ENCODE peak calls at places on chromosomes 6 and 20, in six cellular contexts. O is IMR-90, T is mesenchymal stem cell, R is H9, Z is trophoblast cell, V is H1. M is an unnamed sample.

GRCh38 chr6:39752835-39753744 is 27.9 kb upstream of the KIF6 start:
- DNase-seq in O (no peak), T (no peak), R (no peak), Z (no peak), V (no peak), M (no peak)

GRCh38 chr6:45504947-45505346 is 127.2 kb upstream of the SUPT3H start:
- DNase-seq in O (peak), T (peak), R (peak), Z (peak), V (peak), M (peak)

GRCh38 chr6:155880905-155881304 is 425.3 kb upstream of the NOX3 start:
- DNase-seq in O (peak), T (peak), R (no peak), Z (peak), V (no peak), M (no peak)

GRCh38 chr6:43147691-43148477 is 23.2 kb upstream of the SRF start:
- DNase-seq in O (no peak), T (no peak), R (no peak), Z (peak), V (no peak), M (no peak)

GRCh38 chr6:74946961-74947360 is 258.9 kb downstream of the COL12A1 start:
- DNase-seq in O (peak), T (peak), R (no peak), Z (no peak), V (no peak), M (no peak)

GRCh38 chr6:41605649-41606048 is 32.6 kb upstream of the MDFI start:
- DNase-seq in O (no peak), T (no peak), R (no peak), Z (no peak), V (no peak), M (no peak)

GRCh38 chr6:44670146-44670545 is 282.6 kb downstream of the CDC5L start:
- DNase-seq in O (no peak), T (no peak), R (no peak), Z (no peak), V (no peak), M (no peak)

GRCh38 chr20:11207749-11208502 is 534.1 kb upstream of the JAG1 start:
- DNase-seq in O (peak), T (peak), R (no peak), Z (peak), V (no peak), M (peak)

GRCh38 chr20:24998631-24999445 is 6.3 kb upstream of the APMAP start:
- DNase-seq in O (peak), T (no peak), R (peak), Z (no peak), V (peak), M (no peak)

GRCh38 chr20:12170406-12170805 is 252.7 kb downstream of the BTBD3 start:
- DNase-seq in O (no peak), T (no peak), R (no peak), Z (no peak), V (no peak), M (no peak)

GRCh38 chr6:125913864-125914351 is 42.7 kb upstream of the HINT3 start:
- DNase-seq in O (peak), T (peak), R (no peak), Z (peak), V (no peak), M (no peak)

GRCh38 chr6:692858-693736 is at the start of gene EXOC2:
- DNase-seq in O (peak), T (peak), R (peak), Z (peak), V (peak), M (peak)

GRCh38 chr6:10383312-10384063 is 31.4 kb downstream of the TFAP2A start:
- DNase-seq in O (no peak), T (no peak), R (peak), Z (peak), V (no peak), M (no peak)

GRCh38 chr20:23988561-23988960 is at the start of gene GGTLC1:
- DNase-seq in O (no peak), T (no peak), R (no peak), Z (no peak), V (no peak), M (no peak)

GRCh38 chr20:56392282-56393132 is at the start of gene CSTF1:
- DNase-seq in O (peak), T (peak), R (peak), Z (peak), V (peak), M (peak)
- H2BK5ac ChIP-seq in O (peak), T (peak), R (peak), Z (peak), V (peak), M (peak)

DNA sequence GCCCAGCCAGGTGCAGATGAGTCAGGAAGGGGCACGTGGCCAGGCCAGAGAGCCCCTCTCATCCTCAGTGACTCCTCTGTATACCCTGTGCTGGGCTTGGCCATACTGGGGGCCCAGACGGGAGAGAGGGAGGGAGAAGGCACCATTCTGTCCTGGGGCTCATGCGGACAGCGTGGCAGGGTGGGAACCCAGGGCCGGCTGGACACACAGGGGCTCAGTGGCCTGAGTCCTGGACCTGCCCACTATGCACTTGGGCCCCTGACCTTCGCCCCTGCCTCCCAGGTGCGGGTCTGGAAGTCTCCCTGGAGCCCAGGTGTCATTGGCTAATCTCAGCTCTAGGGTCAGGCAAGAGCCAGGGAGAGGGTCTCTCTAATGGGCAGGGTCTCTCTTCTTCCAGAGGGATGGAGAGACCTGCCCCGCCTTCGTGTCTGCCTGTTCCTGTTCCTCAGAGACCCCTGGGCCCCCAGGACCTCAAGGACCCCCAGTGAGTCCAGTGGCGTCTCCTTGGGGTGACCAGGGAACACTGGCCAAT is 27.7 kb downstream of the COL20A1 start:
- DNase-seq in O (no peak), T (no peak), R (no peak), Z (no peak), V (no peak), M (no peak)
- H2BK5ac ChIP-seq in O (no peak), T (no peak), R (no peak), Z (no peak), V (no peak), M (no peak)

DNA sequence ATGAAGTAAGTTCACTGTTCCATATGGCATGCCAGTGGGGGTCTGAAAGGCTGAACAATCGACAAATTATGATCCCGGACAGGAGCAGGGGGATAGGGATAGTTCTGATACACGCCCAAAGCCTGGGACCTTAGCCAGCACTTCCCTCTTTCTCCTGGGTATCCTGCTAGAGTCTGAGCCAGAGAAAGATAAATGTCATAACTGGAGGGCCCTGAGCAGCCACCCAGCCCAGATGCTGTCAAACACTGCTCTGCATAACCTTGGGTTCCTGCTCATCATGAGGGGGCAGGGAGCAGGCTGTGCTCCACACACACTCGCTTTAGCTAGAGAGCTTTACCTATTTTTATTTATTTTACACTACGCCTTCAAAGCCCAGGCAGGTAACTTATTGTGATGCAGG is 12.2 kb downstream of the EDEM2 start:
- DNase-seq in O (no peak), T (no peak), R (no peak), Z (no peak), V (no peak), M (no peak)
- H2BK5ac ChIP-seq in O (no peak), T (no peak), R (no peak), Z (no peak), V (peak), M (no peak)

DNA sequence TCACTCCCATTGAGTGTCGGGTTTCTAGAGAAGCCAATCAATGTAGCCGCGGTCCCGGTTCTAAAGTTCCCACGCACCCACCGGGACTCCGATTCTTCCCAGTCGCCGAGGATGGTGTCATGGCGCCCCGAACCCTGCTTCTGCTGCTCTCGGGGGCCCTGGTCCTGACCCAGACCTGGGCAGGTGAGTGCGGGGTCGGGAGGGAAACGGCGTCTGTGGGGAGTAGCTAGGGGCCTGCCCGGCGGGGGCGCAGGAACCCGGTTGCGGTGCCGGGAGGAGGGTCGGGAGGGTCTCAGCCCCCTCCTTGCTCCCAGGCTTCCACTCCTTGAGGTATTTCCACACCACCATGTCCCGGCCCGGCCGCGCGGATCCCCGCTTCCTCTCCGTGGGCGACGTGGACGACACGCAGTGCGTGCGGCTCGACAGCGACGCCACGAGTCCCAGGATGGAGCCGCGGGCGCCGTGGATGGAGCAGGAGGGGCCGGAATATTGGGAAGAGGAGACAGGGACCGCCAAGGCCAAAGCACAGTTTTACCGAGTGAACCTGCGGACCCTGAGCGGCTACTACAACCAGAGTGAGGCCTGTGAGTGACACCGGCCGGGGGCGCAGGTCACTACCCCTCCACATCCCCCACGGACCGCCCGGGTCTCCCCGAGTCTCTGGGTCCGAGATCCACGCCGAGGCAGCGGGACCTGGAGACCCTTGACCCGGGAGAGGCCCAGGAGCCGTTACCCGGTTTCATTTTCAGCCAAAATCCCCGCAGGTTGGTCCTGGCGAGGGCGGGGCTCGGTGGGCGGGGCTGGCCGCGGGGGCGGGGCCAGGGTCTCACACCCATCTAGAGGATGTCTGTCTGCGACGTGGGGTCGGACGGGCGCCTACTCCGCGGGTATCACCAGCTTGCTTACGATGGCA is 35.2 kb upstream of the HLA-G start:
- DNase-seq in O (no peak), T (no peak), R (peak), Z (peak), V (peak), M (peak)
- H2BK5ac ChIP-seq in O (no peak), T (no peak), R (no peak), Z (no peak), V (peak), M (no peak)

DNA sequence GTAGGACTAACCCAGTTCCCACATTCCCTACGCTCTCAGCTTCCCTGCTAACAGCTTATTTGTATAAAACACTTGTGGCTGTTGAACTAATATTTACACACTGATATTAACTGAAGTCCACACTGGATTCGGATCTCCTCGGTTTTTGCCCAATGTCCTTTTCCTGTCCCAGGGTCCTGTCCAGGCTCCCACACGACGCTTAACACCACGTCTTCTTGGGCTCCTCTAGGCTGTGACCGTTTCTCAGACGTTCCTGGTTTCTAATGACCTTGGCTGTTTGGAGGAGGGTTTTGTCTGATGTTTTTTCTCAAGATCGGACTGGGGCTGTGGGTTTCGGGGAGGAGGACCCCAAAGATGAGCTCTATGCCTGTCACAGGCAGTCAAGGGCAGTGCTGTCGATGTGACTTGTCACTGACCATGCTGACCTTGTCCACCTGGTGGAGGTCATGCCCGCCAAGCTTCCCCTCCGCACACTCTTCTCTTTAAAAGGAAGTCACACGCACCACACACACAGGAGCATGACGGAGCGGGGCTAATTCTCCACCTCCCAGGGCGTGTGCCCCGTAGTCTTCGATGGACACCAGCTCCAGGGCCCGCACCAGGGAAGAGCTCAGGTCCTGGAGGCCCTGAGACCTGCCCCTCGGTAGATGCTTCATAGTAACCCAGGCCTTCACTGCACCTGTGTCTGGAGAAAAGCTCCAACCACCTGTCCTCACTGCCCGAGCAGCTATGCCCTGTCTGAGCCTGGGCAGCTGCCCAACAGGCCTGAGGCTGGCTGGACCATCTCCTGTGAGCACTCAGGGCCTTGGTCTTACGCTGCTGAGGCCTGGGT is 72.0 kb downstream of the TTLL2 start:
- DNase-seq in O (no peak), T (no peak), R (no peak), Z (no peak), V (no peak), M (no peak)
- H2BK5ac ChIP-seq in O (no peak), T (no peak), R (no peak), Z (no peak), V (no peak), M (no peak)

GRCh38 chr6:157533397-157533814 is 152.4 kb downstream of the ZDHHC14 start:
- DNase-seq in O (no peak), T (no peak), R (peak), Z (no peak), V (peak), M (peak)

GRCh38 chr6:157535354-157536217 is 154.6 kb downstream of the ZDHHC14 start:
- DNase-seq in O (peak), T (peak), R (no peak), Z (peak), V (no peak), M (no peak)

GRCh38 chr6:157536218-157536534 is 155.2 kb downstream of the ZDHHC14 start:
- DNase-seq in O (no peak), T (no peak), R (no peak), Z (no peak), V (no peak), M (no peak)

GRCh38 chr6:157534134-157534871 is 153.3 kb downstream of the ZDHHC14 start:
- DNase-seq in O (no peak), T (no peak), R (no peak), Z (no peak), V (no peak), M (no peak)

GRCh38 chr6:157534991-157535353 is 154.0 kb downstream of the ZDHHC14 start:
- DNase-seq in O (no peak), T (no peak), R (no peak), Z (no peak), V (no peak), M (no peak)
- H2BK5ac ChIP-seq in O (no peak), T (no peak), R (no peak), Z (no peak), V (no peak), M (no peak)

GRCh38 chr20:62775206-62775605 is 21.1 kb upstream of the MRGBP start:
- DNase-seq in O (no peak), T (no peak), R (no peak), Z (no peak), V (no peak), M (no peak)

GRCh38 chr20:62772994-62773858 is 23.0 kb upstream of the MRGBP start:
- DNase-seq in O (peak), T (no peak), R (no peak), Z (no peak), V (no peak), M (no peak)

GRCh38 chr20:62772618-62772993 is 23.7 kb upstream of the MRGBP start:
- DNase-seq in O (no peak), T (no peak), R (no peak), Z (no peak), V (no peak), M (no peak)

GRCh38 chr20:62774762-62775161 is 21.5 kb upstream of the MRGBP start:
- DNase-seq in O (no peak), T (no peak), R (no peak), Z (no peak), V (no peak), M (no peak)

GRCh38 chr20:62774076-62774714 is 22.1 kb upstream of the MRGBP start:
- DNase-seq in O (no peak), T (no peak), R (no peak), Z (no peak), V (no peak), M (no peak)
- H2BK5ac ChIP-seq in O (no peak), T (no peak), R (no peak), Z (no peak), V (no peak), M (no peak)

GRCh38 chr6:163634514-163635171 is 220.1 kb downstream of the QKI start:
- DNase-seq in O (no peak), T (no peak), R (peak), Z (peak), V (no peak), M (peak)

GRCh38 chr6:163630096-163630495 is 215.6 kb downstream of the QKI start:
- DNase-seq in O (no peak), T (no peak), R (no peak), Z (no peak), V (no peak), M (no peak)

GRCh38 chr6:163630575-163630974 is 216.1 kb downstream of the QKI start:
- DNase-seq in O (no peak), T (no peak), R (no peak), Z (no peak), V (no peak), M (no peak)

GRCh38 chr6:163627274-163628062 is 212.9 kb downstream of the QKI start:
- DNase-seq in O (no peak), T (no peak), R (no peak), Z (no peak), V (no peak), M (no peak)

GRCh38 chr6:163630991-163631390 is 216.5 kb downstream of the QKI start:
- DNase-seq in O (no peak), T (no peak), R (no peak), Z (no peak), V (no peak), M (no peak)
- H2BK5ac ChIP-seq in O (no peak), T (no peak), R (no peak), Z (no peak), V (no peak), M (no peak)

GRCh38 chr6:160945516-160946177 is 45.9 kb upstream of the MAP3K4 start:
- DNase-seq in O (no peak), T (no peak), R (no peak), Z (no peak), V (no peak), M (no peak)

GRCh38 chr6:160943997-160944396 is 47.6 kb upstream of the MAP3K4 start:
- DNase-seq in O (no peak), T (no peak), R (no peak), Z (no peak), V (no peak), M (no peak)

GRCh38 chr6:160940197-160940596 is 51.4 kb upstream of the MAP3K4 start:
- DNase-seq in O (no peak), T (no peak), R (no peak), Z (no peak), V (no peak), M (no peak)
- H2BK5ac ChIP-seq in O (no peak), T (no peak), R (no peak), Z (no peak), V (no peak), M (no peak)

GRCh38 chr6:95577317-95578105 is at the start of gene MANEA:
- DNase-seq in O (peak), T (peak), R (peak), Z (peak), V (peak), M (peak)

GRCh38 chr6:95581073-95581472 is 3.7 kb downstream of the MANEA start:
- DNase-seq in O (peak), T (no peak), R (no peak), Z (no peak), V (no peak), M (no peak)

GRCh38 chr6:95576621-95577316 is 566 bp upstream of the MANEA start:
- DNase-seq in O (peak), T (peak), R (no peak), Z (peak), V (no peak), M (no peak)

GRCh38 chr6:95576218-95576617 is 1.1 kb upstream of the MANEA start:
- DNase-seq in O (no peak), T (no peak), R (no peak), Z (no peak), V (no peak), M (no peak)

DNA sequence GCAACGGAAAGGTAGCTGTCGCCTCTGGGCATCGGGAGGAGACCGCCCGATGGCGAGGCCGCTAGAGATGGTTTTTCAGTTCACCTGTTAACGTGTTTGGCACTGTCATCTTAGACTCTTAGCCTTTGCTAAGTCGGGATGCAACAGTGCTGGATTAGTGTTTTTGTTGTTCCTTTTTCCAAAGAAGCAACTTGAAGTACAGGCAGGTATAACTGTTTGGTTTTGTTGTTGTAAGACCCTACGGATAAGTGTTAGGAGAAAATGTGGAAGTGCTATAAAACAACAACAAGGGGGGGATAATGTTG is 723 bp downstream of the MANEA start:
- DNase-seq in O (peak), T (no peak), R (no peak), Z (no peak), V (no peak), M (no peak)
- H2BK5ac ChIP-seq in O (peak), T (peak), R (no peak), Z (peak), V (peak), M (peak)